ENCODE peak calls at places on chromosomes 7 and 10, in five cellular contexts. One of them, this sample, is unnamed. For H3K4me1, the result is how much of the 10 kb centered on the place peaks cover.

GRCh38 chr7:69256634-69257081 is 341.6 kb upstream of the AUTS2 start:
- ATAC-seq in K562: no peak
- ATAC-seq in HepG2: no peak
- ATAC-seq in GM12878: no peak
- ATAC-seq in upper lobe of left lung: no peak
- ATAC-seq in this sample: peak

GRCh38 chr10:58967551-58968418 is 208.7 kb upstream of the PHYHIPL start:
- ATAC-seq in K562: no peak
- ATAC-seq in HepG2: peak
- ATAC-seq in GM12878: peak
- ATAC-seq in upper lobe of left lung: peak
- ATAC-seq in this sample: no peak

GRCh38 chr7:118109607-118110006 is 74.4 kb upstream of the LSM8 start:
- ATAC-seq in K562: no peak
- ATAC-seq in HepG2: no peak
- ATAC-seq in GM12878: peak
- ATAC-seq in upper lobe of left lung: no peak
- ATAC-seq in this sample: no peak

GRCh38 chr7:97298561-97298960 is 181.1 kb downstream of the SDHAF3 start:
- ATAC-seq in K562: no peak
- ATAC-seq in HepG2: no peak
- ATAC-seq in GM12878: no peak
- ATAC-seq in upper lobe of left lung: no peak
- ATAC-seq in this sample: no peak

GRCh38 chr10:100470367-100470766 is 7.6 kb downstream of the WNT8B start:
- ATAC-seq in K562: no peak
- ATAC-seq in HepG2: no peak
- ATAC-seq in GM12878: no peak
- ATAC-seq in upper lobe of left lung: no peak
- ATAC-seq in this sample: no peak

GRCh38 chr10:61635946-61636345 is 26.8 kb upstream of the CABCOCO1 start:
- ATAC-seq in K562: no peak
- ATAC-seq in HepG2: no peak
- ATAC-seq in GM12878: no peak
- ATAC-seq in upper lobe of left lung: no peak
- ATAC-seq in this sample: no peak

GRCh38 chr10:11794566-11794965 is 28.6 kb upstream of the PROSER2 start:
- ATAC-seq in K562: no peak
- ATAC-seq in HepG2: peak
- ATAC-seq in GM12878: no peak
- ATAC-seq in upper lobe of left lung: no peak
- ATAC-seq in this sample: no peak

GRCh38 chr7:141439776-141440175 is 111.4 kb upstream of the AGK start:
- ATAC-seq in K562: no peak
- ATAC-seq in HepG2: no peak
- ATAC-seq in GM12878: no peak
- ATAC-seq in upper lobe of left lung: no peak
- ATAC-seq in this sample: no peak

GRCh38 chr7:137937202-137937560 is 64.7 kb downstream of the CREB3L2 start:
- ATAC-seq in K562: no peak
- ATAC-seq in HepG2: peak
- ATAC-seq in GM12878: no peak
- ATAC-seq in upper lobe of left lung: peak
- ATAC-seq in this sample: peak

GRCh38 chr10:77147871-77148270 is 489.7 kb downstream of the KCNMA1 start:
- ATAC-seq in K562: no peak
- ATAC-seq in HepG2: no peak
- ATAC-seq in GM12878: no peak
- ATAC-seq in upper lobe of left lung: no peak
- ATAC-seq in this sample: no peak

GRCh38 chr7:151351967-151352366 is 10.4 kb downstream of the NUB1 start:
- ATAC-seq in K562: no peak
- ATAC-seq in HepG2: no peak
- ATAC-seq in GM12878: peak
- ATAC-seq in upper lobe of left lung: no peak
- ATAC-seq in this sample: no peak

GRCh38 chr10:17859492-17860156 is 50.5 kb downstream of the MRC1 start:
- ATAC-seq in K562: no peak
- ATAC-seq in HepG2: no peak
- ATAC-seq in GM12878: peak
- ATAC-seq in upper lobe of left lung: no peak
- ATAC-seq in this sample: no peak

GRCh38 chr10:62633976-62634375 is 170.5 kb upstream of the ADO start:
- ATAC-seq in K562: no peak
- ATAC-seq in HepG2: no peak
- ATAC-seq in GM12878: peak
- ATAC-seq in upper lobe of left lung: no peak
- ATAC-seq in this sample: no peak

GRCh38 chr7:333399-333776 is 43.4 kb downstream of the FOXL3 start:
- ATAC-seq in K562: no peak
- ATAC-seq in HepG2: peak
- ATAC-seq in GM12878: no peak
- ATAC-seq in upper lobe of left lung: no peak
- ATAC-seq in this sample: peak

GRCh38 chr10:26696786-26697162 is 727 bp upstream of the PDSS1 start:
- ATAC-seq in K562: peak
- ATAC-seq in HepG2: no peak
- ATAC-seq in GM12878: peak
- ATAC-seq in upper lobe of left lung: no peak
- ATAC-seq in this sample: no peak

GRCh38 chr10:79392506-79393176 is 45.4 kb downstream of the PPIF start:
- ATAC-seq in K562: no peak
- ATAC-seq in HepG2: no peak
- ATAC-seq in GM12878: no peak
- ATAC-seq in upper lobe of left lung: no peak
- ATAC-seq in this sample: no peak

GRCh38 chr10:35607475-35608316 is 2.6 kb downstream of the GJD4 start:
- ATAC-seq in K562: no peak
- ATAC-seq in HepG2: no peak
- ATAC-seq in GM12878: no peak
- ATAC-seq in upper lobe of left lung: peak
- ATAC-seq in this sample: peak

GRCh38 chr7:142556745-142557144 is 192.5 kb upstream of the PRSS1 start:
- ATAC-seq in K562: peak
- ATAC-seq in HepG2: peak
- ATAC-seq in GM12878: peak
- ATAC-seq in upper lobe of left lung: peak
- ATAC-seq in this sample: peak
- TF ChIP-seq EP300 in K562: no peak
- TF ChIP-seq EP300 in HepG2: no peak
- TF ChIP-seq EP300 in GM12878: no peak
- TF ChIP-seq EP300 in upper lobe of left lung: no peak
- TF ChIP-seq EP300 in this sample: no peak

GRCh38 chr10:48731654-48732053 is 47.0 kb downstream of the WDFY4 start:
- ATAC-seq in K562: no peak
- ATAC-seq in HepG2: no peak
- ATAC-seq in GM12878: no peak
- ATAC-seq in upper lobe of left lung: no peak
- ATAC-seq in this sample: no peak
- H3K4me1 ChIP-seq in K562: under half
- H3K4me1 ChIP-seq in HepG2: under half
- H3K4me1 ChIP-seq in GM12878: under half
- H3K4me1 ChIP-seq in upper lobe of left lung: under half
- H3K4me1 ChIP-seq in this sample: under half

GRCh38 chr10:13100349-13101294 is 659 bp downstream of the OPTN start:
- ATAC-seq in K562: peak
- ATAC-seq in HepG2: peak
- ATAC-seq in GM12878: peak
- ATAC-seq in upper lobe of left lung: peak
- ATAC-seq in this sample: peak
- TF ChIP-seq POLR2AphosphoS5 in K562: no peak
- TF ChIP-seq POLR2AphosphoS5 in HepG2: no peak
- TF ChIP-seq POLR2AphosphoS5 in GM12878: no peak
- TF ChIP-seq POLR2AphosphoS5 in upper lobe of left lung: no peak
- TF ChIP-seq POLR2AphosphoS5 in this sample: no peak

DNA sequence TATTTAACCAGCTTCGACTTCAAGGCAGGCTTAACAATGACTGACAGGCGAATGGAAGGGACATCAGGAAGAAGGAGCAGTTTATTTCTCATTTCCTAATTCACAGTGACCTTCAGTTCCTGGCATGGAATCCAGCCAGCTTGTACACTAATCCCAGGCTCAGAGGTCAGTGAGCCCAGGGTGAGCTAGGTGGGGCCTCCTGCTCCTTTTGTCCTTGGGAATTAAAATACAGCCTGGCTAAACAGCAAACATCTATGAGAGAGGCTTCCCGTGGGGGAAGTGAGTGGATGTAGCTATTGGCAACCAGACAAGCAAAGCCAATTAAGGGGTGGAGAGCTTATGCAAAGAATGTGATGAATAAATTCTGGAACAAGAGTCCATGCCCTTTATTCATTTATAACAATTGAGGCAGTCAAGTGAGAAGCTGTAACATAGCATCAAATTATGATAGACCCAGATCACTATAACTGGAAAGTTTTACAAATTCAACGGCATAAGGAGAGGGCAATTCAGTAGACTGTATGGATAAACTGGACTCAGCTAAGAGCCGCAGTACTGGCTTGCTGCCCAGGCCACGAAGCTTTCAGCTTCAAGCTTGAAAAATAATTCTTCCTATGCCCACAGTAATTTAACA is 57.1 kb downstream of the STK17A start:
- ATAC-seq in K562: no peak
- ATAC-seq in HepG2: peak
- ATAC-seq in GM12878: no peak
- ATAC-seq in upper lobe of left lung: peak
- ATAC-seq in this sample: peak
- TF ChIP-seq EP300 in K562: no peak
- TF ChIP-seq EP300 in HepG2: peak
- TF ChIP-seq EP300 in GM12878: no peak
- TF ChIP-seq EP300 in upper lobe of left lung: no peak
- TF ChIP-seq EP300 in this sample: no peak

GRCh38 chr10:97686962-97687784 is at the start of gene AVPI1:
- ATAC-seq in K562: peak
- ATAC-seq in HepG2: peak
- ATAC-seq in GM12878: peak
- ATAC-seq in upper lobe of left lung: peak
- ATAC-seq in this sample: peak

GRCh38 chr10:97686301-97686961 is 610 bp downstream of the AVPI1 start:
- ATAC-seq in K562: no peak
- ATAC-seq in HepG2: peak
- ATAC-seq in GM12878: peak
- ATAC-seq in upper lobe of left lung: no peak
- ATAC-seq in this sample: no peak

GRCh38 chr10:97683556-97684357 is 3.3 kb downstream of the AVPI1 start:
- ATAC-seq in K562: no peak
- ATAC-seq in HepG2: peak
- ATAC-seq in GM12878: no peak
- ATAC-seq in upper lobe of left lung: no peak
- ATAC-seq in this sample: no peak

GRCh38 chr10:97684866-97685394 is 2.1 kb downstream of the AVPI1 start:
- ATAC-seq in K562: no peak
- ATAC-seq in HepG2: peak
- ATAC-seq in GM12878: no peak
- ATAC-seq in upper lobe of left lung: no peak
- ATAC-seq in this sample: no peak

DNA sequence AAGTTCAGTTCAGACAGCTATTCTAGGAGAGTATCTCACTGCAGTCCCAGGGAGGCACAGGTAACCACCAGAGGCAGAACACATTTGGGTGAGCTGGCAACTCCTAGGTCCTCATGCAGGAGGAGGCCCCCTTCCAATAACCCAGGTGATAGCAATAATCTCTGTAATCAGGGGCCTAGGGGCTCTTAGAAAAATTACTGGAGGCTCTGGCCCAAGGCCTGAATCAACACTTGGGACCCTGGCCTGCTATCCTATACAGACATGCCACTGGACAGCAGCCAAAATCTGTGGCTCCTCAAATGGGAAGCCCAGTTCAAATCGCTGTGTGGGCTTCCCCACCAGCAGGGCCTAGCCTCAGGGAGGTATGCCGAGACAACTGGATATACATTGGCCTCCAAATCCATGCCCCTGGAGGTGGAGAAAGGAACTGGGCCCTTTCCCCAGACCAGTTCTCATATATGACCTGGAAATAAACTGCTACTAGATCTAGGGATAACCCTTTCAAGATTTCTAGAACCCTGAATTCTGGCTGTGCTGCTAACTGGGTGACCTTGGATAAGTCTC is 1.6 kb downstream of the AVPI1 start:
- ATAC-seq in K562: peak
- ATAC-seq in HepG2: peak
- ATAC-seq in GM12878: no peak
- ATAC-seq in upper lobe of left lung: no peak
- ATAC-seq in this sample: no peak
- H3K4me1 ChIP-seq in K562: half or more
- H3K4me1 ChIP-seq in HepG2: half or more
- H3K4me1 ChIP-seq in GM12878: under half
- H3K4me1 ChIP-seq in upper lobe of left lung: half or more
- H3K4me1 ChIP-seq in this sample: half or more